ENCODE peak calls at places on chromosome 12, in ten cellular contexts. F, Z, I, S, O, G, H, M, E and U are unnamed samples.

GRCh38 chr12:40016960-40017359 is 88.9 kb downstream of the SLC2A13 start:
- DNase-seq in Z (no peak), S (peak), H (peak), G (no peak), O (peak), M (no peak), I (no peak), E (peak), F (no peak), U (no peak)

GRCh38 chr12:45369065-45369464 is 153.2 kb downstream of the ANO6 start:
- DNase-seq in F (no peak), M (no peak), O (peak), H (peak), E (peak), G (no peak), I (peak), S (peak), Z (no peak), U (no peak)

GRCh38 chr12:9674226-9674590 is 4.7 kb downstream of the CLEC2D start:
- DNase-seq in F (no peak), M (no peak), S (no peak), I (no peak), E (no peak), O (no peak), Z (no peak), H (no peak), G (no peak), U (no peak)

GRCh38 chr12:118052324-118053070 is 8.5 kb downstream of the WSB2 start:
- DNase-seq in M (peak), S (peak), G (peak), E (peak), I (peak), O (peak), H (peak), Z (no peak), F (peak), U (peak)

GRCh38 chr12:117350140-117350539 is 11.3 kb downstream of the NOS1 start:
- DNase-seq in E (no peak), O (no peak), M (no peak), Z (no peak), F (no peak), G (no peak), H (no peak), I (no peak), S (no peak), U (no peak)

GRCh38 chr12:17588968-17589367 is 501.0 kb downstream of the RERGL start:
- DNase-seq in F (no peak), I (no peak), H (no peak), S (no peak), E (no peak), Z (peak), O (peak), G (no peak), M (peak), U (no peak)

GRCh38 chr12:94127239-94128131 is 20.9 kb upstream of the PLXNC1 start:
- DNase-seq in O (no peak), Z (no peak), M (no peak), F (no peak), E (no peak), I (no peak), G (no peak), S (no peak), H (no peak), U (no peak)

GRCh38 chr12:29907486-29907885 is 123.7 kb upstream of the TMTC1 start:
- DNase-seq in S (peak), F (no peak), E (peak), H (peak), G (no peak), O (peak), I (no peak), Z (no peak), M (no peak), U (no peak)

GRCh38 chr12:70853326-70853725 is 67.2 kb downstream of the PTPRR start:
- DNase-seq in E (peak), I (peak), G (peak), M (peak), S (peak), O (no peak), H (peak), F (peak), Z (no peak), U (no peak)

GRCh38 chr12:127162902-127163301 is 1104.1 kb upstream of the TMEM132C start:
- DNase-seq in M (peak), O (peak), Z (no peak), F (no peak), E (peak), S (peak), I (no peak), H (peak), G (no peak), U (no peak)

GRCh38 chr12:78586790-78587189 is 277.8 kb upstream of the SYT1 start:
- DNase-seq in O (no peak), I (no peak), S (no peak), M (no peak), H (no peak), E (no peak), F (no peak), G (no peak), Z (no peak), U (no peak)

GRCh38 chr12:14514154-14514842 is 53.4 kb downstream of the PLBD1 start:
- DNase-seq in S (peak), O (peak), E (peak), I (no peak), M (peak), Z (peak), G (no peak), H (peak), F (no peak), U (no peak)

GRCh38 chr12:102478416-102479098 is 1.8 kb downstream of the IGF1 start:
- DNase-seq in I (no peak), Z (peak), F (no peak), E (no peak), H (no peak), O (no peak), S (no peak), G (no peak), M (peak), U (no peak)

GRCh38 chr12:110585231-110585799 is 2.2 kb upstream of the PPTC7 start:
- DNase-seq in M (peak), S (peak), Z (peak), E (peak), H (peak), F (no peak), I (no peak), G (peak), O (peak), U (no peak)

GRCh38 chr12:31440586-31440985 is 114.6 kb upstream of the SINHCAF start:
- DNase-seq in S (no peak), M (no peak), F (no peak), O (no peak), H (no peak), G (no peak), Z (no peak), I (no peak), E (no peak), U (no peak)

GRCh38 chr12:121805800-121806555 is 2.2 kb downstream of the SETD1B start:
- DNase-seq in M (peak), E (no peak), Z (peak), G (no peak), S (no peak), F (no peak), I (no peak), H (no peak), O (peak), U (peak)

GRCh38 chr12:70549340-70550179 is 87.7 kb downstream of the PTPRB start:
- DNase-seq in F (no peak), E (peak), G (no peak), M (no peak), S (peak), H (peak), O (peak), Z (no peak), I (peak), U (no peak)

GRCh38 chr12:22981711-22982110 is 356.7 kb downstream of the ETNK1 start:
- DNase-seq in S (peak), I (peak), Z (peak), H (peak), M (peak), O (no peak), G (no peak), E (peak), F (no peak), U (no peak)
- TF ChIP-seq CTCF in S (peak), I (peak), Z (peak), H (no peak), M (peak), O (no peak), G (no peak), E (peak), F (no peak), U (peak)

DNA sequence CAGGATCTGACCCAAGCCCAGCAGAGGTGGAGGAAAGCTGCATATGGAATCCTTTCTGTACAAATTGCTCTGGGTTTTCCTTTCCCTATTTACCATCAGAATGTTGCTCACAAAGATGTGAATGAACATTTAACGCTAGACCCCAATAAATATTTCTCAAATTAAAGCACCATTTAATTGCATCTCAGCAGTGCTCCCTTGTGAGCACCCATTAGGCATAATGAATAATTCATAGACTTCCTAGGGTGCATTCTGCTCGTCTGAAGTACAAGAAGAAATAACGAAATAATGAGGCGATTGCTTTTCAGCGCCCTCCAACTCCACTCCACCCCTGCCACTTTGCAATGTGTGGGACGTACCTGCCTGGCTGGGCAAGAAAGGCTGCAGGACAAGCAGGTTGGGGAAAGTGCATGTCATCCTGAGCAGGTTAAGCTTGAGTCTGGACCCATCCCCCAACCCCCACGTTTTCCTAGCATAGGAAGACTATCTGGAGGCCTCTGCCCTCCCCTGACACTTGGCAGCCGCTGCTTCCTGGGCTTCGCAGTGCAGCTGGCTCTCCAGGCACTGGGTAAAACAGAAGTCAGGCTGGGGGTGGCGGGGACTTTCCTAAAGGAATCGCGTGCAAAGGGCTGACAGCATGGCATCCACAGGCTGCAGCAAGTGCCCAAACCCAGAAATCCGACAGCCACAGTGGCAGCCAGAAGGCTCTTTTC is 253.8 kb downstream of the DUSP6 start:
- DNase-seq in I (no peak), M (no peak), O (no peak), F (no peak), G (no peak), Z (peak), S (peak), H (peak), E (peak), U (peak)
- H3K4me3 ChIP-seq in I (no peak), M (no peak), O (no peak), F (no peak), G (no peak), Z (no peak), S (no peak), H (no peak), E (no peak), U (no peak)

GRCh38 chr12:98840325-98840724 is 195.2 kb downstream of the APAF1 start:
- DNase-seq in M (no peak), S (no peak), I (no peak), Z (no peak), F (no peak), O (no peak), H (no peak), G (no peak), E (no peak), U (no peak)

GRCh38 chr12:98838282-98838681 is 193.2 kb downstream of the APAF1 start:
- DNase-seq in S (peak), F (no peak), O (no peak), Z (no peak), E (peak), M (no peak), I (no peak), H (peak), G (no peak), U (no peak)
- TF ChIP-seq CTCF in S (peak), F (no peak), O (no peak), Z (peak), E (peak), M (peak), I (peak), H (peak), G (peak), U (no peak)

GRCh38 chr12:98767248-98767647 is 122.2 kb downstream of the APAF1 start:
- DNase-seq in E (no peak), O (no peak), G (no peak), S (no peak), F (no peak), M (no peak), H (no peak), I (no peak), Z (no peak), U (no peak)
- H3K4me3 ChIP-seq in E (no peak), O (no peak), G (no peak), S (no peak), F (no peak), M (no peak), H (no peak), I (no peak), Z (no peak), U (no peak)